ENCODE peak calls at places on chromosome 21, in ten cellular contexts. B is osteoblast, R is psoas muscle, E is mesenchymal stem cell, K is astrocyte, J is GM23248, X is upper lobe of right lung, O is BJ, I is bronchial epithelial cell, S is aorta. P is an unnamed sample.
A peak's percentile ranks its signal among the peaks of the same experiment; 100 is the strongest.

GRCh38 chr21:34965200-34966174 is 83.6 kb downstream of the RUNX1 start:
- DNase-seq in B (peak; percentile 69), R (no peak), E (peak; percentile 94), K (peak; percentile 68), J (peak; percentile 76), X (no peak), O (no peak), I (peak; percentile 41), S (no peak), P (peak; percentile 69)

GRCh38 chr21:34733866-34734265 is 65.1 kb downstream of the CLIC6 start:
- DNase-seq in B (no peak), R (no peak), E (no peak), K (peak; percentile 13), J (peak; percentile 65), X (no peak), O (no peak), I (no peak), S (no peak), P (no peak)

GRCh38 chr21:36135391-36136094 is 664 bp downstream of the CBR3 start:
- DNase-seq in B (peak; percentile 96), R (peak; percentile 78), E (peak; percentile 89), K (peak; percentile 72), J (peak; percentile 89), X (peak; percentile 75), O (peak; percentile 37), I (peak; percentile 79), S (peak; percentile 81), P (peak; percentile 70)

GRCh38 chr21:34545079-34545884 is 33.3 kb upstream of the KCNE1 start:
- DNase-seq in B (peak; percentile 78), R (no peak), E (peak; percentile 80), K (peak; percentile 71), J (peak; percentile 71), X (peak; percentile 81), O (peak; percentile 56), I (peak; percentile 25), S (no peak), P (peak; percentile 92)

GRCh38 chr21:38669186-38669585 is 136.5 kb upstream of the ETS2 start:
- DNase-seq in B (no peak), R (no peak), E (peak; percentile 37), K (peak; percentile 21), J (peak; percentile 66), X (no peak), O (no peak), I (peak; percentile 52), S (no peak), P (peak; percentile 42)

GRCh38 chr21:44710756-44711326 is 531 bp downstream of the TSPEAR start:
- DNase-seq in B (no peak), R (no peak), E (no peak), K (no peak), J (no peak), X (peak; percentile 65), O (no peak), I (peak; percentile 23), S (no peak), P (no peak)

GRCh38 chr21:42677339-42678117 is 24.1 kb downstream of the PDE9A start:
- DNase-seq in B (no peak), R (peak; percentile 2), E (peak; percentile 77), K (peak; percentile 87), J (no peak), X (no peak), O (no peak), I (peak; percentile 14), S (peak; percentile 27), P (no peak)

GRCh38 chr21:43958364-43959158 is 53.5 kb upstream of the TRAPPC10 start:
- DNase-seq in B (no peak), R (peak; percentile 2), E (no peak), K (no peak), J (no peak), X (no peak), O (no peak), I (no peak), S (no peak), P (no peak)

GRCh38 chr21:15053531-15053930 is 11.3 kb downstream of the NRIP1 start:
- DNase-seq in B (no peak), R (no peak), E (no peak), K (no peak), J (no peak), X (no peak), O (no peak), I (no peak), S (no peak), P (no peak)

GRCh38 chr21:15054606-15055239 is 10.1 kb downstream of the NRIP1 start:
- DNase-seq in B (no peak), R (no peak), E (no peak), K (no peak), J (no peak), X (no peak), O (no peak), I (no peak), S (no peak), P (no peak)

GRCh38 chr21:15054089-15054488 is 10.7 kb downstream of the NRIP1 start:
- DNase-seq in B (no peak), R (no peak), E (no peak), K (no peak), J (no peak), X (no peak), O (no peak), I (no peak), S (no peak), P (no peak)

GRCh38 chr21:15050588-15051377 is 14.0 kb downstream of the NRIP1 start:
- DNase-seq in B (no peak), R (no peak), E (no peak), K (no peak), J (no peak), X (no peak), O (no peak), I (no peak), S (no peak), P (no peak)

DNA sequence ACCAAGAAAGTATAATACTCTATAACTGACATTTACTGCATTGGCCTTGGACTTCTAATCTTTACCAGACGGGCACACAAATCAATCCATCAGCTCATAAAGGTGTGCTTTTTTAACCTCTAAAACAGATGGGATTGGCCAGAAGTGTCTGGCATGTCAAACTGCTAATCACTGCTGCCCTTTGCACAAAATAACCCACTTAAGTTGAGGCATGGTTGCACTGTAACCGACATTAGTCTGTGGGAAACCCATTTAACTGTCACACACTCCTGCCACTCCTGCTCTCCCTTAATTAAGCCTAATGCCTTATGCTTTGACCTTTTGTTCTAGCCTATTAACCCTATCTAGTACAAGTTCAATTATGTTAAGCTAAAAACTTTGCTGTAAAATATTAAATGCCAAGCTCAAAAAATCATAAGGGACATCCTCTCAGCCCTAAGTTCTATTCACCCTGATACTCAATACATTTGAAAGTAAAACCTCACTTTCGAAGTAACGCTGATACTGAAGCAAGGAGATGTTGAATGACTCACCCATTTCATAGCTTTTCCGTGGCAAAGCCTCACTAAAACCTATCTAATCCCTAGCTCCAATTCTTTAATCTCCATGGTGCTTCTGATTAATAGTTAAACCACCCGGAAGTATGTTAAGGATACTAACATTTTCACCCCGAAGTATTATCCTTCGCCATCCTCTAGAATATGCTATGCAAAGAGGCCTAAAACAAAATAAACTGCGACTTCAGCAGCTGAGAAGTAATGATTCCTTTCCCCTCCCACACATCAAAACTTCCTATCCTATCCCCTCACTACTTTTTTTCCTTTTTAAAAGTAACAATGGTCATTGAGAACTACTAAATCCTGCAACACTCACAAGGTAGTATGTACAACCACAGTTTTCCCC is 12.9 kb downstream of the NRIP1 start:
- DNase-seq in B (no peak), R (no peak), E (peak; percentile 55), K (peak; percentile 58), J (no peak), X (no peak), O (no peak), I (no peak), S (no peak), P (no peak)
- H3K4me3 ChIP-seq in B (no peak overlapping the region), R (peak overlapping the region; percentile 9), E (peak overlapping the region; percentile 40), K (peak overlapping the region; percentile 13), J (no peak overlapping the region), X (no peak overlapping the region), O (no peak overlapping the region), I (no peak overlapping the region), S (no peak overlapping the region), P (no peak overlapping the region)

GRCh38 chr21:41411449-41412089 is 14.5 kb upstream of the MX1 start:
- DNase-seq in B (no peak), R (no peak), E (peak; percentile 2), K (no peak), J (no peak), X (peak; percentile 88), O (no peak), I (peak; percentile 28), S (no peak), P (no peak)

GRCh38 chr21:41406340-41406739 is 19.7 kb upstream of the MX1 start:
- DNase-seq in B (no peak), R (no peak), E (no peak), K (no peak), J (no peak), X (no peak), O (no peak), I (no peak), S (no peak), P (no peak)

GRCh38 chr21:41410767-41411448 is 15.1 kb upstream of the MX1 start:
- DNase-seq in B (no peak), R (no peak), E (no peak), K (no peak), J (no peak), X (no peak), O (no peak), I (no peak), S (no peak), P (no peak)

GRCh38 chr21:41407541-41408460 is 18.2 kb upstream of the MX1 start:
- DNase-seq in B (no peak), R (no peak), E (no peak), K (no peak), J (no peak), X (no peak), O (no peak), I (no peak), S (no peak), P (no peak)

GRCh38 chr21:41410361-41410760 is 15.7 kb upstream of the MX1 start:
- DNase-seq in B (no peak), R (no peak), E (no peak), K (no peak), J (no peak), X (no peak), O (no peak), I (no peak), S (no peak), P (no peak)
- H3K4me3 ChIP-seq in B (no peak overlapping the region), R (no peak overlapping the region), E (no peak overlapping the region), K (no peak overlapping the region), J (no peak overlapping the region), X (no peak overlapping the region), O (no peak overlapping the region), I (no peak overlapping the region), S (no peak overlapping the region), P (no peak overlapping the region)

GRCh38 chr21:46096997-46097825 is 701 bp upstream of the COL6A2 start:
- DNase-seq in B (peak; percentile 90), R (peak; percentile 17), E (no peak), K (no peak), J (peak; percentile 60), X (peak; percentile 62), O (no peak), I (no peak), S (peak; percentile 58), P (no peak)
- H3K4me3 ChIP-seq in B (peak overlapping the region; percentile 86), R (peak overlapping the region; percentile 66), E (peak overlapping the region; percentile 86), K (peak overlapping the region; percentile 20), J (peak overlapping the region; percentile 85), X (peak overlapping the region; percentile 57), O (peak overlapping the region; percentile 88), I (no peak overlapping the region), S (peak overlapping the region; percentile 98), P (peak overlapping the region; percentile 74)

DNA sequence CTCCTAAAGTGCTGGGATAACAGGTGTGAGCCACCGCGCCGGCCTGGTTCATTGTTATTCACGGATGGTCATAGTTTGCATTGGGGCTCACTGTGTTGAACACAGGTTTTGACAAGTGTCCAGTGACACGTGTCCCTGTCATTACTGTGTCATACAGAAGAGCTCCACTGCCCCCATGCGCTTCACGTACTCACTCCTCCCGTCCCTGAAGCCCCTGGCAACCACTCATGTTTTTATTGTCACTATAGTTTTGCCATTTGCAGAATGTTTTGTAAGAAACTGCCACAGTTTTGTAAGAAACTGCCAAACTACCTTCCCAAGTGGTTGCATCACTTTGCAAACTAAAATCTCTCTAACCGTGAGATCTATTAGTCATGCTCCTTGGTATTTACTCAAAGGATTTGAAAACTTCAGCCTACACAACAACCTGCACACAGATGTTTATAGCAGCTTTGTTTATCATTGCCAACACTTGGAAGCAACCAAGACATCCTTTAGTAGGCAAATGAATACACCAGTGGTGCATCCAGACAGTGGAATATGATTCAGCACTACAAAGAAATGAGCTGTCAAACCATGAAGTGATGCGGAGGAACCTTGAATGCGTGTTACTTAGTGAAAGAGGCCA is 163.2 kb upstream of the COL6A1 start:
- DNase-seq in B (peak; percentile 87), R (no peak), E (peak; percentile 94), K (peak; percentile 77), J (peak; percentile 76), X (no peak), O (peak; percentile 45), I (peak; percentile 62), S (no peak), P (peak; percentile 87)
- H3K4me3 ChIP-seq in B (no peak overlapping the region), R (no peak overlapping the region), E (no peak overlapping the region), K (peak overlapping the region; percentile 16), J (no peak overlapping the region), X (no peak overlapping the region), O (no peak overlapping the region), I (no peak overlapping the region), S (no peak overlapping the region), P (no peak overlapping the region)

P was measured in AG10803.